ENCODE peak calls at places on chromosomes 1 and 21, in six cellular contexts. One of them, this sample, is unnamed.

GRCh38 chr1:37479255-37480124 is 5.1 kb downstream of the ZC3H12A start:
- DNase-seq in adrenal gland: peak; percentile 94
- DNase-seq in AG10803: peak; percentile 91
- DNase-seq in H54: peak; percentile 84
- DNase-seq in Peyer's patch: peak; percentile 98
- DNase-seq in H4: peak; percentile 95
- DNase-seq in this sample: peak; percentile 97

GRCh38 chr1:218299416-218299815 is 14.3 kb downstream of the RRP15 start:
- DNase-seq in AG10803: peak; percentile 69
- DNase-seq in H4: peak; percentile 47
- DNase-seq in adrenal gland: no peak
- DNase-seq in H54: no peak
- DNase-seq in Peyer's patch: no peak
- DNase-seq in this sample: no peak

GRCh38 chr1:84225636-84226035 is 75.9 kb upstream of the SAMD13 start:
- DNase-seq in AG10803: no peak
- DNase-seq in Peyer's patch: no peak
- DNase-seq in H54: no peak
- DNase-seq in H4: no peak
- DNase-seq in adrenal gland: no peak
- DNase-seq in this sample: no peak

GRCh38 chr1:157390646-157391045 is 161.7 kb downstream of the FCRL5 start:
- DNase-seq in H4: no peak
- DNase-seq in adrenal gland: no peak
- DNase-seq in H54: peak; percentile 55
- DNase-seq in AG10803: peak; percentile 86
- DNase-seq in Peyer's patch: no peak
- DNase-seq in this sample: no peak

GRCh38 chr1:193229136-193229535 is 42.7 kb upstream of the B3GALT2 start:
- DNase-seq in H4: peak; percentile 58
- DNase-seq in Peyer's patch: no peak
- DNase-seq in adrenal gland: no peak
- DNase-seq in AG10803: no peak
- DNase-seq in H54: no peak
- DNase-seq in this sample: no peak

GRCh38 chr1:222627232-222627631 is 9.3 kb downstream of the MIA3 start:
- DNase-seq in Peyer's patch: no peak
- DNase-seq in H4: no peak
- DNase-seq in adrenal gland: no peak
- DNase-seq in AG10803: peak; percentile 36
- DNase-seq in H54: no peak
- DNase-seq in this sample: no peak

GRCh38 chr1:10152709-10153284 is 57.6 kb upstream of the KIF1B start:
- DNase-seq in H54: peak; percentile 10
- DNase-seq in Peyer's patch: peak; percentile 73
- DNase-seq in adrenal gland: peak; percentile 53
- DNase-seq in AG10803: peak; percentile 41
- DNase-seq in H4: peak; percentile 36
- DNase-seq in this sample: peak; percentile 58

GRCh38 chr1:245345191-245345884 is 190.6 kb downstream of the KIF26B start:
- DNase-seq in H4: no peak
- DNase-seq in adrenal gland: no peak
- DNase-seq in AG10803: no peak
- DNase-seq in Peyer's patch: no peak
- DNase-seq in H54: no peak
- DNase-seq in this sample: no peak

GRCh38 chr21:38349111-38349746 is 92.4 kb downstream of the KCNJ15 start:
- DNase-seq in H4: peak; percentile 66
- DNase-seq in adrenal gland: no peak
- DNase-seq in AG10803: no peak
- DNase-seq in Peyer's patch: no peak
- DNase-seq in H54: no peak
- DNase-seq in this sample: no peak

GRCh38 chr21:41658321-41658720 is 108.5 kb downstream of the RIPK4 start:
- DNase-seq in H54: no peak
- DNase-seq in Peyer's patch: no peak
- DNase-seq in adrenal gland: no peak
- DNase-seq in H4: no peak
- DNase-seq in AG10803: no peak
- DNase-seq in this sample: no peak

GRCh38 chr1:32474954-32475353 is 10.1 kb downstream of the ZBTB8B start:
- DNase-seq in Peyer's patch: no peak
- DNase-seq in adrenal gland: no peak
- DNase-seq in H54: no peak
- DNase-seq in H4: no peak
- DNase-seq in AG10803: no peak
- DNase-seq in this sample: no peak

GRCh38 chr21:36699546-36700294 is 805 bp downstream of the SIM2 start:
- DNase-seq in H4: no peak
- DNase-seq in H54: no peak
- DNase-seq in Peyer's patch: no peak
- DNase-seq in AG10803: no peak
- DNase-seq in adrenal gland: no peak
- DNase-seq in this sample: no peak

GRCh38 chr1:161367684-161368398 is at the start of gene CFAP126:
- DNase-seq in adrenal gland: peak; percentile 87
- DNase-seq in H54: peak; percentile 72
- DNase-seq in AG10803: peak; percentile 62
- DNase-seq in Peyer's patch: peak; percentile 74
- DNase-seq in H4: peak; percentile 55
- DNase-seq in this sample: peak; percentile 38

GRCh38 chr1:75208862-75209261 is 74.7 kb downstream of the LHX8 start:
- DNase-seq in H54: no peak
- DNase-seq in H4: no peak
- DNase-seq in Peyer's patch: no peak
- DNase-seq in adrenal gland: no peak
- DNase-seq in AG10803: no peak
- DNase-seq in this sample: no peak

GRCh38 chr1:109199710-109200109 is 14.0 kb upstream of the SARS1 start:
- DNase-seq in H54: no peak
- DNase-seq in AG10803: no peak
- DNase-seq in H4: no peak
- DNase-seq in adrenal gland: no peak
- DNase-seq in Peyer's patch: no peak
- DNase-seq in this sample: no peak

GRCh38 chr1:211886551-211886950 is 56.0 kb upstream of the LPGAT1 start:
- DNase-seq in Peyer's patch: no peak
- DNase-seq in H54: no peak
- DNase-seq in AG10803: no peak
- DNase-seq in H4: no peak
- DNase-seq in adrenal gland: no peak
- DNase-seq in this sample: no peak

GRCh38 chr1:182301467-182302198 is 90.0 kb downstream of the GLUL start:
- DNase-seq in adrenal gland: no peak
- DNase-seq in H4: peak; percentile 51
- DNase-seq in AG10803: peak; percentile 70
- DNase-seq in Peyer's patch: peak; percentile 51
- DNase-seq in H54: no peak
- DNase-seq in this sample: peak; percentile 48

GRCh38 chr1:234840843-234841242 is 230.9 kb upstream of the IRF2BP2 start:
- DNase-seq in H4: no peak
- DNase-seq in H54: no peak
- DNase-seq in Peyer's patch: no peak
- DNase-seq in AG10803: peak; percentile 23
- DNase-seq in adrenal gland: no peak
- DNase-seq in this sample: no peak

GRCh38 chr1:21586926-21587601 is 77.8 kb downstream of the ALPL start:
- DNase-seq in Peyer's patch: peak; percentile 60
- DNase-seq in H54: peak; percentile 97
- DNase-seq in H4: peak; percentile 89
- DNase-seq in adrenal gland: peak; percentile 97
- DNase-seq in AG10803: peak; percentile 71
- DNase-seq in this sample: peak; percentile 25

GRCh38 chr1:13760921-13761320 is 60.9 kb downstream of the PRDM2 start:
- DNase-seq in adrenal gland: no peak
- DNase-seq in H4: no peak
- DNase-seq in Peyer's patch: no peak
- DNase-seq in AG10803: no peak
- DNase-seq in H54: no peak
- DNase-seq in this sample: no peak